ENCODE peak calls at places on chromosomes 5 and 9, in eight cellular contexts. One of them, this sample, is unnamed.

GRCh38 chr5:9545301-9545958 is 445 bp downstream of the SEMA5A start:
- DNase-seq in MM.1S: peak; percentile 24
- DNase-seq in PC-3: no peak
- DNase-seq in neural progenitor cell: peak; percentile 49
- DNase-seq in SK-N-SH: peak; percentile 53
- DNase-seq in hepatocyte: peak; percentile 27
- DNase-seq in HCT116: no peak
- DNase-seq in GM23248: peak; percentile 35
- DNase-seq in this sample: peak; percentile 63

GRCh38 chr5:33241826-33242225 is 198.9 kb upstream of the TARS1 start:
- DNase-seq in MM.1S: peak; percentile 34
- DNase-seq in PC-3: no peak
- DNase-seq in SK-N-SH: no peak
- DNase-seq in neural progenitor cell: no peak
- DNase-seq in HCT116: no peak
- DNase-seq in GM23248: no peak
- DNase-seq in hepatocyte: no peak
- DNase-seq in this sample: no peak

GRCh38 chr5:117872798-117873368 is 1115.5 kb downstream of the DTWD2 start:
- DNase-seq in GM23248: no peak
- DNase-seq in hepatocyte: no peak
- DNase-seq in HCT116: no peak
- DNase-seq in SK-N-SH: no peak
- DNase-seq in neural progenitor cell: no peak
- DNase-seq in PC-3: no peak
- DNase-seq in MM.1S: peak; percentile 82
- DNase-seq in this sample: no peak

GRCh38 chr5:148909001-148909400 is 82.6 kb downstream of the ADRB2 start:
- DNase-seq in PC-3: peak; percentile 98
- DNase-seq in SK-N-SH: no peak
- DNase-seq in neural progenitor cell: no peak
- DNase-seq in HCT116: no peak
- DNase-seq in GM23248: no peak
- DNase-seq in MM.1S: no peak
- DNase-seq in hepatocyte: no peak
- DNase-seq in this sample: no peak

GRCh38 chr5:61371474-61371873 is 39.4 kb downstream of the ZSWIM6 start:
- DNase-seq in GM23248: no peak
- DNase-seq in MM.1S: no peak
- DNase-seq in SK-N-SH: no peak
- DNase-seq in PC-3: no peak
- DNase-seq in neural progenitor cell: no peak
- DNase-seq in HCT116: no peak
- DNase-seq in hepatocyte: no peak
- DNase-seq in this sample: peak; percentile 11

GRCh38 chr9:859251-859650 is 17.8 kb downstream of the DMRT1 start:
- DNase-seq in PC-3: no peak
- DNase-seq in SK-N-SH: no peak
- DNase-seq in neural progenitor cell: no peak
- DNase-seq in GM23248: no peak
- DNase-seq in hepatocyte: no peak
- DNase-seq in HCT116: no peak
- DNase-seq in MM.1S: no peak
- DNase-seq in this sample: no peak

GRCh38 chr5:200985-201384 is 9.7 kb downstream of the LRRC14B start:
- DNase-seq in hepatocyte: no peak
- DNase-seq in PC-3: no peak
- DNase-seq in SK-N-SH: no peak
- DNase-seq in MM.1S: no peak
- DNase-seq in GM23248: no peak
- DNase-seq in neural progenitor cell: no peak
- DNase-seq in HCT116: no peak
- DNase-seq in this sample: no peak

GRCh38 chr9:78958887-78959286 is 612.9 kb upstream of the TLE4 start:
- DNase-seq in MM.1S: peak; percentile 39
- DNase-seq in neural progenitor cell: no peak
- DNase-seq in HCT116: peak; percentile 10
- DNase-seq in PC-3: no peak
- DNase-seq in SK-N-SH: no peak
- DNase-seq in GM23248: no peak
- DNase-seq in hepatocyte: no peak
- DNase-seq in this sample: peak; percentile 63

GRCh38 chr5:102792705-102793104 is 37.6 kb downstream of the PAM start:
- DNase-seq in GM23248: peak; percentile 57
- DNase-seq in HCT116: no peak
- DNase-seq in SK-N-SH: no peak
- DNase-seq in neural progenitor cell: no peak
- DNase-seq in PC-3: peak; percentile 66
- DNase-seq in hepatocyte: no peak
- DNase-seq in MM.1S: peak; percentile 10
- DNase-seq in this sample: peak; percentile 42

GRCh38 chr5:13553896-13554295 is 390.6 kb downstream of the DNAH5 start:
- DNase-seq in GM23248: peak; percentile 49
- DNase-seq in SK-N-SH: no peak
- DNase-seq in MM.1S: peak; percentile 29
- DNase-seq in hepatocyte: peak; percentile 53
- DNase-seq in HCT116: no peak
- DNase-seq in neural progenitor cell: peak; percentile 76
- DNase-seq in PC-3: peak; percentile 58
- DNase-seq in this sample: peak; percentile 67

GRCh38 chr5:82664711-82665110 is 386.6 kb upstream of the RPS23 start:
- DNase-seq in PC-3: no peak
- DNase-seq in HCT116: no peak
- DNase-seq in hepatocyte: no peak
- DNase-seq in neural progenitor cell: no peak
- DNase-seq in MM.1S: no peak
- DNase-seq in SK-N-SH: no peak
- DNase-seq in GM23248: no peak
- DNase-seq in this sample: no peak

DNA sequence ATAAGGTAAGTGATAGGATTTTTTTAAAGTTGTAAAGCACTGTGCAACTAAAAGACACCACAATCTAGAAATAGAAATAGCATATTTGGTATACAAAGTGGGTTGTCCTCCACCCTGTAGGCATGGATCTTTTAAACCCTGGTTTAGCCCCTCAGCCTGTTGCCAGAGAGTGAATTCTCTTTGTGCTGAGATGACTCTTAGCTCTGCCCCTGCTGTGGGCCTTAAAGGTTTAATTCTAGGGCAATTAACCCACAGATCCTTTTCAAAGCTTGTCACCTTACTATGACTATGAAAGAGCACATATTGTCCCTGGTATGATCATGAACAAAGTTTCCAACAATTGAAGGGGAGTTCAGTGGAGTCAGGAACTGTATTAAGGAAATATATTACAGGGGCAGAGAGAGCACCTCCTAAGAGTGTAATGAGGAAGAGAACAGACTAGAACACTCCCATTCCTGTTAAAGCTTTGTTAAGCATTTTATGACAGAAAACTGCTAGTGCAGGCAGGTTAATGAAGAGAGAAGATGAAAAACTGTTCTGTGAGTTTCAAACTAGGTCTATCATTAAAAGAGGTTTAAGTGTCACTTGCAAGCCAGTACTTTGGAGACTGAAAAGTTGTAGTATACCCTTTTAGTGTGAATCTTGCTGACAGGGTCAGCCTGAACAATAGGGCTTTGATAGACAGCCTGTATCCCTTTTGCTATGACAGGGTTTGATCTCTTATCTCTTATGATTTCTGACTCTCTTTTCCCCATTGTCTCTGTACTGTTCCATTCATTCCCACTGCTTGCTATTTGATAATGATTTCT is 104.1 kb upstream of the ELL2 start:
- DNase-seq in hepatocyte: no peak
- DNase-seq in SK-N-SH: no peak
- DNase-seq in PC-3: no peak
- DNase-seq in HCT116: no peak
- DNase-seq in neural progenitor cell: peak; percentile 79
- DNase-seq in MM.1S: no peak
- DNase-seq in GM23248: no peak
- DNase-seq in this sample: peak; percentile 30
- H2AFZ ChIP-seq in hepatocyte: no peak overlapping the region
- H2AFZ ChIP-seq in SK-N-SH: peak overlapping the region; percentile 85
- H2AFZ ChIP-seq in PC-3: no peak overlapping the region
- H2AFZ ChIP-seq in HCT116: peak overlapping the region; percentile 84
- H2AFZ ChIP-seq in neural progenitor cell: no peak overlapping the region
- H2AFZ ChIP-seq in MM.1S: no peak overlapping the region
- H2AFZ ChIP-seq in GM23248: peak overlapping the region; percentile 60
- H2AFZ ChIP-seq in this sample: no peak overlapping the region

GRCh38 chr5:76742586-76742985 is 26.7 kb downstream of the F2R start:
- DNase-seq in SK-N-SH: no peak
- DNase-seq in hepatocyte: no peak
- DNase-seq in GM23248: peak; percentile 70
- DNase-seq in neural progenitor cell: no peak
- DNase-seq in PC-3: no peak
- DNase-seq in MM.1S: no peak
- DNase-seq in HCT116: no peak
- DNase-seq in this sample: no peak

GRCh38 chr5:76746677-76747076 is 30.8 kb downstream of the F2R start:
- DNase-seq in GM23248: no peak
- DNase-seq in MM.1S: no peak
- DNase-seq in PC-3: peak; percentile 10
- DNase-seq in hepatocyte: no peak
- DNase-seq in SK-N-SH: no peak
- DNase-seq in HCT116: no peak
- DNase-seq in neural progenitor cell: no peak
- DNase-seq in this sample: no peak

GRCh38 chr5:76744632-76745031 is 28.7 kb downstream of the F2R start:
- DNase-seq in neural progenitor cell: no peak
- DNase-seq in MM.1S: no peak
- DNase-seq in SK-N-SH: no peak
- DNase-seq in GM23248: no peak
- DNase-seq in hepatocyte: no peak
- DNase-seq in PC-3: no peak
- DNase-seq in HCT116: no peak
- DNase-seq in this sample: no peak
- TF ChIP-seq EZH2phosphoT487 in neural progenitor cell: no peak
- TF ChIP-seq EZH2phosphoT487 in MM.1S: no peak
- TF ChIP-seq EZH2phosphoT487 in SK-N-SH: no peak
- TF ChIP-seq EZH2phosphoT487 in GM23248: no peak
- TF ChIP-seq EZH2phosphoT487 in hepatocyte: no peak
- TF ChIP-seq EZH2phosphoT487 in PC-3: no peak
- TF ChIP-seq EZH2phosphoT487 in HCT116: no peak
- TF ChIP-seq EZH2phosphoT487 in this sample: no peak

DNA sequence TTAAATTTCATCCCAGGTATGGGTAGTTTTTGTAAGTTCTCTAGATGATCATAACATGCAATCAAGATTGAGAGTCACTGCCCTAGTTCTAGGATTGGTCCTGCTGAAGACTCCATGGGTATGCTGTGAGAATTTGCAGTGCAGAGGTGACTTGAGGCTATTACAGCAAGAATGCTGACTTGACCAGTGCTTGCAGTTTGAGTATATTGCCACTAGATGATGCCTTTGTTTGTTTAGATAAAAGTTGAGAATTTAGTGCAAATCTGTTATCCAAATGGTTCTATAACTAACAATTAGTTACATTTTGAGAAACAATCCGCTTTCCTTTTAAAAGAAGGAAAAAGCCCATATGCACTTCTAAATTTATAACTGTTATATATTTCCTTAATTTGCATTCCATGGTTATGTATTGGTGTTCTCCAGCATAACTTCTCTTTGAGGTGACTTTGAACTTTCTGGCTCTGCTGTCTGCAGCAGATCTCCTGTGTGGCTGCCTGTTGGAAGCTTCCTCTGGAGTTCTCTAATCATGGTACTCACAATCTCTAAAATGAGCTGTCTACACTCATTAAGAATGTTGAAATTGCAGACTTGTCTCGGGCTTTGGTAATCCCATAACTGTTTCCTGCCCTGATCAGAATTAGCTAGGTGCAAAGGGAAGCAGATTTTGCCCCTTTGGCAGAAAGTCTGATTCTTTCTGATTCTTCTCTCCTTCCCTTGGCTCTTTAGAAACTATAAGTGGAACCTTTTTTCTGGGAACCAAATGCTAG is 24.9 kb downstream of the MELK start:
- DNase-seq in SK-N-SH: peak; percentile 51
- DNase-seq in MM.1S: no peak
- DNase-seq in PC-3: peak; percentile 47
- DNase-seq in hepatocyte: peak; percentile 43
- DNase-seq in neural progenitor cell: peak; percentile 30
- DNase-seq in GM23248: peak; percentile 80
- DNase-seq in HCT116: peak; percentile 32
- DNase-seq in this sample: peak; percentile 62
- H3K27ac ChIP-seq in SK-N-SH: no peak overlapping the region
- H3K27ac ChIP-seq in MM.1S: no peak overlapping the region
- H3K27ac ChIP-seq in PC-3: no peak overlapping the region
- H3K27ac ChIP-seq in hepatocyte: no peak overlapping the region
- H3K27ac ChIP-seq in neural progenitor cell: no peak overlapping the region
- H3K27ac ChIP-seq in GM23248: peak overlapping the region; percentile 32
- H3K27ac ChIP-seq in HCT116: no peak overlapping the region
- H3K27ac ChIP-seq in this sample: no peak overlapping the region

GRCh38 chr9:89602978-89603628 is 1.7 kb upstream of the GADD45G start:
- DNase-seq in PC-3: peak; percentile 79
- DNase-seq in hepatocyte: peak; percentile 95
- DNase-seq in SK-N-SH: peak; percentile 70
- DNase-seq in neural progenitor cell: peak; percentile 94
- DNase-seq in HCT116: peak; percentile 74
- DNase-seq in GM23248: peak; percentile 88
- DNase-seq in MM.1S: peak; percentile 88
- DNase-seq in this sample: peak; percentile 97

GRCh38 chr9:89603629-89604462 is 966 bp upstream of the GADD45G start:
- DNase-seq in HCT116: no peak
- DNase-seq in MM.1S: peak; percentile 68
- DNase-seq in hepatocyte: peak; percentile 93
- DNase-seq in PC-3: no peak
- DNase-seq in GM23248: peak; percentile 41
- DNase-seq in neural progenitor cell: peak; percentile 92
- DNase-seq in SK-N-SH: peak; percentile 82
- DNase-seq in this sample: peak; percentile 98

GRCh38 chr9:89605181-89606048 is 603 bp downstream of the GADD45G start:
- DNase-seq in MM.1S: peak; percentile 35
- DNase-seq in GM23248: peak; percentile 89
- DNase-seq in hepatocyte: peak; percentile 77
- DNase-seq in HCT116: no peak
- DNase-seq in PC-3: peak; percentile 20
- DNase-seq in SK-N-SH: peak; percentile 72
- DNase-seq in neural progenitor cell: peak; percentile 62
- DNase-seq in this sample: peak; percentile 68

GRCh38 chr9:89606049-89606481 is 1.3 kb downstream of the GADD45G start:
- DNase-seq in PC-3: peak; percentile 78
- DNase-seq in neural progenitor cell: peak; percentile 65
- DNase-seq in MM.1S: peak; percentile 25
- DNase-seq in HCT116: no peak
- DNase-seq in GM23248: peak; percentile 93
- DNase-seq in hepatocyte: peak; percentile 87
- DNase-seq in SK-N-SH: peak; percentile 72
- DNase-seq in this sample: peak; percentile 65

DNA sequence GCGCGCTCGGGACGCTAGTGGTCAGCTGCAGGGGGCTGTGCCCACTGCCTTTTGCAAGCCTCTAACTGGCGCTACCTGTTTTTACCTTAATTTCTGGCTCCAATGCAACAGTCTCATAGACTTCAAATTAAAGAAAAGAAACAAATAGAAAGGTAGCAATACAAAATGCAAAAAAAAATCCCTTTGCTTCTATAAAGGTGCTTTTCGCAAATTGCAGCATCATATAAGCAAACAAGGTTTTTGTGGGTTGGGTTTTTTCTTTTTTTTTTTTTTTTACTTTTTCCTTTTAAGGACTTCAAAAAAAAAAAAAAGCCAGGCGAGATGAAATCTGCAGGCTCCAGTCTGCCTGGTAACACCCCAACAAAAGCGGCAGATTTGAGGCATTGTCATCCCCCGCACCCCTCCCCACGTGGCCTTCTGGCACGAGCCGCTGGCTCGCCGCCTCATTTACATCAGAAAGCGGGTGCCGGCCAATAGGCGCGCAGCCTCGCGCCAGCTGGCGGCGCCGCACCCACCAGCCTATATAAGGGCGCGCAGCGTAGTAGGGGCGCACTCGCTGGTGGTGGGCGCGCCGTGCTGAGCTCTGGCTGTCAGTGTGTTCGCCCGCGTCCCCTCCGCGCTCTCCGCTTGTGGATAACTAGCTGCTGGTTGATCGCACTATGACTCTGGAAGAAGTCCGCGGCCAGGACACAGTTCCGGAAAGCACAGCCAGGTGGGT is at the start of gene GADD45G:
- DNase-seq in neural progenitor cell: peak; percentile 98
- DNase-seq in HCT116: no peak
- DNase-seq in SK-N-SH: peak; percentile 92
- DNase-seq in GM23248: peak; percentile 90
- DNase-seq in PC-3: peak; percentile 32
- DNase-seq in MM.1S: peak; percentile 87
- DNase-seq in hepatocyte: peak; percentile 93
- DNase-seq in this sample: peak; percentile 98
- H2AFZ ChIP-seq in neural progenitor cell: peak within 1 kb of the TSS; percentile 15
- H2AFZ ChIP-seq in HCT116: peak within 1 kb of the TSS; percentile 97
- H2AFZ ChIP-seq in SK-N-SH: peak within 1 kb of the TSS; percentile 86
- H2AFZ ChIP-seq in GM23248: peak within 1 kb of the TSS; percentile 83
- H2AFZ ChIP-seq in PC-3: peak within 1 kb of the TSS; percentile 95
- H2AFZ ChIP-seq in MM.1S: peak within 1 kb of the TSS; percentile 86
- H2AFZ ChIP-seq in hepatocyte: peak within 1 kb of the TSS; percentile 28
- H2AFZ ChIP-seq in this sample: no peak within 1 kb of the TSS

This sample was measured in GM23338.